ENCODE peak calls at places on chromosome X, in four cellular contexts. One of them, this sample, is unnamed.

GRCh38 chrX:139759637-139760036 is 51.7 kb upstream of the MCF2 start:
- DNase-seq in EH: peak
- DNase-seq in activated naive CD4-positive, alpha-beta T cell treated with anti-CD3 and anti-CD28 coated beads, Interleukin-2, amount 10 ng/mL, durations not matched to agents 7 days and 5 days: no peak
- DNase-seq in upper lobe of right lung: no peak
- DNase-seq in this sample: peak

GRCh38 chrX:45515262-45516215 is 314.9 kb upstream of the DIPK2B start:
- DNase-seq in EH: peak
- DNase-seq in activated naive CD4-positive, alpha-beta T cell treated with anti-CD3 and anti-CD28 coated beads, Interleukin-2, amount 10 ng/mL, durations not matched to agents 7 days and 5 days: peak
- DNase-seq in upper lobe of right lung: peak
- DNase-seq in this sample: peak

GRCh38 chrX:128973033-128973432 is 550.3 kb downstream of the SMARCA1 start:
- DNase-seq in EH: no peak
- DNase-seq in activated naive CD4-positive, alpha-beta T cell treated with anti-CD3 and anti-CD28 coated beads, Interleukin-2, amount 10 ng/mL, durations not matched to agents 7 days and 5 days: no peak
- DNase-seq in upper lobe of right lung: no peak
- DNase-seq in this sample: no peak

GRCh38 chrX:32847921-32848320 is 363.4 kb downstream of the DMD start:
- DNase-seq in EH: no peak
- DNase-seq in activated naive CD4-positive, alpha-beta T cell treated with anti-CD3 and anti-CD28 coated beads, Interleukin-2, amount 10 ng/mL, durations not matched to agents 7 days and 5 days: no peak
- DNase-seq in upper lobe of right lung: no peak
- DNase-seq in this sample: no peak

GRCh38 chrX:39133971-39134370 is 332.7 kb downstream of the MID1IP1 start:
- DNase-seq in EH: no peak
- DNase-seq in activated naive CD4-positive, alpha-beta T cell treated with anti-CD3 and anti-CD28 coated beads, Interleukin-2, amount 10 ng/mL, durations not matched to agents 7 days and 5 days: peak
- DNase-seq in upper lobe of right lung: no peak
- DNase-seq in this sample: no peak

GRCh38 chrX:6468716-6469115 is 66.2 kb downstream of the VCX3A start:
- DNase-seq in EH: no peak
- DNase-seq in activated naive CD4-positive, alpha-beta T cell treated with anti-CD3 and anti-CD28 coated beads, Interleukin-2, amount 10 ng/mL, durations not matched to agents 7 days and 5 days: no peak
- DNase-seq in upper lobe of right lung: no peak
- DNase-seq in this sample: no peak

GRCh38 chrX:619451-619811 is 11.2 kb upstream of the SHOX start:
- DNase-seq in EH: no peak
- DNase-seq in activated naive CD4-positive, alpha-beta T cell treated with anti-CD3 and anti-CD28 coated beads, Interleukin-2, amount 10 ng/mL, durations not matched to agents 7 days and 5 days: no peak
- DNase-seq in upper lobe of right lung: no peak
- DNase-seq in this sample: no peak

GRCh38 chrX:106615041-106615440 is 3.3 kb downstream of the RADX start:
- DNase-seq in EH: no peak
- DNase-seq in activated naive CD4-positive, alpha-beta T cell treated with anti-CD3 and anti-CD28 coated beads, Interleukin-2, amount 10 ng/mL, durations not matched to agents 7 days and 5 days: no peak
- DNase-seq in upper lobe of right lung: no peak
- DNase-seq in this sample: no peak

GRCh38 chrX:29728639-29729038 is 486.7 kb upstream of the MAGEB2 start:
- DNase-seq in EH: no peak
- DNase-seq in activated naive CD4-positive, alpha-beta T cell treated with anti-CD3 and anti-CD28 coated beads, Interleukin-2, amount 10 ng/mL, durations not matched to agents 7 days and 5 days: no peak
- DNase-seq in upper lobe of right lung: no peak
- DNase-seq in this sample: peak

GRCh38 chrX:154313147-154313546 is 17.6 kb downstream of the TKTL1 start:
- DNase-seq in EH: no peak
- DNase-seq in activated naive CD4-positive, alpha-beta T cell treated with anti-CD3 and anti-CD28 coated beads, Interleukin-2, amount 10 ng/mL, durations not matched to agents 7 days and 5 days: no peak
- DNase-seq in upper lobe of right lung: no peak
- DNase-seq in this sample: no peak

GRCh38 chrX:6407541-6407940 is 127.4 kb downstream of the VCX3A start:
- DNase-seq in EH: no peak
- DNase-seq in activated naive CD4-positive, alpha-beta T cell treated with anti-CD3 and anti-CD28 coated beads, Interleukin-2, amount 10 ng/mL, durations not matched to agents 7 days and 5 days: no peak
- DNase-seq in upper lobe of right lung: no peak
- DNase-seq in this sample: no peak

GRCh38 chrX:2917767-2918166 is 11.4 kb downstream of the ARSD start:
- DNase-seq in EH: no peak
- DNase-seq in activated naive CD4-positive, alpha-beta T cell treated with anti-CD3 and anti-CD28 coated beads, Interleukin-2, amount 10 ng/mL, durations not matched to agents 7 days and 5 days: no peak
- DNase-seq in upper lobe of right lung: no peak
- DNase-seq in this sample: no peak

GRCh38 chrX:39613508-39613921 is 484.2 kb downstream of the BCOR start:
- DNase-seq in EH: no peak
- DNase-seq in activated naive CD4-positive, alpha-beta T cell treated with anti-CD3 and anti-CD28 coated beads, Interleukin-2, amount 10 ng/mL, durations not matched to agents 7 days and 5 days: peak
- DNase-seq in upper lobe of right lung: no peak
- DNase-seq in this sample: no peak

GRCh38 chrX:12237131-12237530 is 98.9 kb downstream of the FRMPD4 start:
- DNase-seq in EH: no peak
- DNase-seq in activated naive CD4-positive, alpha-beta T cell treated with anti-CD3 and anti-CD28 coated beads, Interleukin-2, amount 10 ng/mL, durations not matched to agents 7 days and 5 days: no peak
- DNase-seq in upper lobe of right lung: no peak
- DNase-seq in this sample: no peak

GRCh38 chrX:39903343-39903742 is 194.4 kb downstream of the BCOR start:
- DNase-seq in EH: peak
- DNase-seq in activated naive CD4-positive, alpha-beta T cell treated with anti-CD3 and anti-CD28 coated beads, Interleukin-2, amount 10 ng/mL, durations not matched to agents 7 days and 5 days: no peak
- DNase-seq in upper lobe of right lung: no peak
- DNase-seq in this sample: peak

GRCh38 chrX:119708936-119709335 is 16.0 kb upstream of the SEPTIN6 start:
- DNase-seq in EH: peak
- DNase-seq in activated naive CD4-positive, alpha-beta T cell treated with anti-CD3 and anti-CD28 coated beads, Interleukin-2, amount 10 ng/mL, durations not matched to agents 7 days and 5 days: no peak
- DNase-seq in upper lobe of right lung: no peak
- DNase-seq in this sample: peak

GRCh38 chrX:66994729-66995128 is 355.9 kb upstream of the EDA2R start:
- DNase-seq in EH: no peak
- DNase-seq in activated naive CD4-positive, alpha-beta T cell treated with anti-CD3 and anti-CD28 coated beads, Interleukin-2, amount 10 ng/mL, durations not matched to agents 7 days and 5 days: no peak
- DNase-seq in upper lobe of right lung: no peak
- DNase-seq in this sample: no peak

GRCh38 chrX:102067966-102068723 is 57.3 kb upstream of the TCEAL2 start:
- DNase-seq in EH: peak
- DNase-seq in activated naive CD4-positive, alpha-beta T cell treated with anti-CD3 and anti-CD28 coated beads, Interleukin-2, amount 10 ng/mL, durations not matched to agents 7 days and 5 days: peak
- DNase-seq in upper lobe of right lung: no peak
- DNase-seq in this sample: peak

GRCh38 chrX:131728295-131729145 is 184.6 kb downstream of the OR13H1 start:
- DNase-seq in EH: no peak
- DNase-seq in activated naive CD4-positive, alpha-beta T cell treated with anti-CD3 and anti-CD28 coated beads, Interleukin-2, amount 10 ng/mL, durations not matched to agents 7 days and 5 days: no peak
- DNase-seq in upper lobe of right lung: no peak
- DNase-seq in this sample: peak

GRCh38 chrX:53065066-53065465 is 16.5 kb downstream of the GPR173 start:
- DNase-seq in EH: peak
- DNase-seq in activated naive CD4-positive, alpha-beta T cell treated with anti-CD3 and anti-CD28 coated beads, Interleukin-2, amount 10 ng/mL, durations not matched to agents 7 days and 5 days: no peak
- DNase-seq in upper lobe of right lung: no peak
- DNase-seq in this sample: no peak

GRCh38 chrX:9378980-9379696 is 85.7 kb upstream of the TBL1X start:
- DNase-seq in EH: peak
- DNase-seq in activated naive CD4-positive, alpha-beta T cell treated with anti-CD3 and anti-CD28 coated beads, Interleukin-2, amount 10 ng/mL, durations not matched to agents 7 days and 5 days: no peak
- DNase-seq in upper lobe of right lung: no peak
- DNase-seq in this sample: peak